ENCODE peak calls at places on chromosome 1, in eight cellular contexts. J is head of caudate nucleus; O is GM20000; G is NCI-H345; F is NCI-H1092 treated with DMSO at 0.1 percent for 48 hours; U is stimulated activated CD4-positive, alpha-beta T cell treated with anti-CD3 and anti-CD28 coated beads, Interleukin-12 subunit alpha, Interleukin-12 subunit beta, amount 100 ng/mL, for 24 hours; N is Jurkat, Clone E6-1; S is GM18507. X is an unnamed sample.

GRCh38 chr1:2990376-2991115 is 30.7 kb upstream of the ACTRT2 start:
- DNase-seq in J (peak), O (no peak), G (no peak), F (no peak), U (no peak), N (no peak), S (no peak), X (no peak)

GRCh38 chr1:101101362-101101761 is 75.8 kb upstream of the DPH5 start:
- DNase-seq in J (no peak), O (no peak), G (no peak), F (no peak), U (no peak), N (no peak), S (no peak), X (no peak)

GRCh38 chr1:59076612-59077011 is 220.3 kb upstream of the FGGY start:
- DNase-seq in J (no peak), O (no peak), G (no peak), F (peak), U (no peak), N (no peak), S (no peak), X (no peak)

GRCh38 chr1:229006121-229006870 is 264.6 kb upstream of the RAB4A start:
- DNase-seq in J (no peak), O (no peak), G (no peak), F (no peak), U (no peak), N (no peak), S (no peak), X (no peak)

GRCh38 chr1:208562021-208562950 is 318.1 kb upstream of the PLXNA2 start:
- DNase-seq in J (no peak), O (no peak), G (no peak), F (no peak), U (no peak), N (no peak), S (no peak), X (no peak)

GRCh38 chr1:68916227-68916853 is 419.5 kb upstream of the DEPDC1 start:
- DNase-seq in J (peak), O (no peak), G (peak), F (no peak), U (no peak), N (no peak), S (no peak), X (no peak)

GRCh38 chr1:31628931-31629582 is 11.6 kb downstream of the HCRTR1 start:
- DNase-seq in J (no peak), O (no peak), G (no peak), F (no peak), U (no peak), N (no peak), S (no peak), X (no peak)

GRCh38 chr1:226987179-226987536 is 47.1 kb downstream of the COQ8A start:
- DNase-seq in J (no peak), O (peak), G (no peak), F (no peak), U (no peak), N (no peak), S (no peak), X (no peak)

GRCh38 chr1:26083246-26083645 is 15.8 kb upstream of the TRIM63 start:
- DNase-seq in J (no peak), O (no peak), G (no peak), F (no peak), U (no peak), N (no peak), S (no peak), X (no peak)

GRCh38 chr1:172507741-172508140 is 25.2 kb upstream of the SUCO start:
- DNase-seq in J (no peak), O (no peak), G (no peak), F (no peak), U (no peak), N (no peak), S (no peak), X (no peak)

GRCh38 chr1:54376085-54377039 is 29.8 kb downstream of the SSBP3 start:
- DNase-seq in J (no peak), O (peak), G (no peak), F (no peak), U (no peak), N (no peak), S (peak), X (no peak)

GRCh38 chr1:30405081-30405480 is 318.3 kb downstream of the MATN1 start:
- DNase-seq in J (no peak), O (no peak), G (no peak), F (no peak), U (no peak), N (no peak), S (no peak), X (no peak)

GRCh38 chr1:246690100-246690499 is 34.1 kb upstream of the SCCPDH start:
- DNase-seq in J (no peak), O (no peak), G (no peak), F (peak), U (no peak), N (no peak), S (no peak), X (no peak)

GRCh38 chr1:40884055-40884795 is 22.1 kb upstream of the CITED4 start:
- DNase-seq in J (no peak), O (no peak), G (no peak), F (no peak), U (no peak), N (no peak), S (no peak), X (no peak)

GRCh38 chr1:16978589-16979474 is 1.6 kb downstream of the MFAP2 start:
- DNase-seq in J (no peak), O (no peak), G (no peak), F (no peak), U (no peak), N (no peak), S (no peak), X (peak)

GRCh38 chr1:5990913-5991783 is 1.1 kb downstream of the NPHP4 start:
- DNase-seq in J (no peak), O (no peak), G (peak), F (peak), U (no peak), N (no peak), S (no peak), X (peak)

X was measured in pancreas.